ENCODE peak calls at places on chromosomes 11 and 22, in ten cellular contexts. One of them, this sample, is unnamed.

GRCh38 chr22:45271667-45272188 is 13.0 kb upstream of the UPK3A start:
- DNase-seq in ovary: no peak
- DNase-seq in cardiac muscle cell: peak; percentile 72
- DNase-seq in lower lobe of right lung: no peak
- DNase-seq in stomach: peak; percentile 31
- DNase-seq in tibial nerve: no peak
- DNase-seq in heart left ventricle: peak; percentile 68
- DNase-seq in pancreas: no peak
- DNase-seq in right lobe of liver: no peak
- DNase-seq in gastrocnemius medialis: peak; percentile 88
- DNase-seq in this sample: peak; percentile 72

GRCh38 chr22:46593211-46593676 is 26.9 kb upstream of the GRAMD4 start:
- DNase-seq in heart left ventricle: peak; percentile 59
- DNase-seq in stomach: no peak
- DNase-seq in gastrocnemius medialis: no peak
- DNase-seq in pancreas: no peak
- DNase-seq in cardiac muscle cell: no peak
- DNase-seq in tibial nerve: no peak
- DNase-seq in right lobe of liver: peak; percentile 46
- DNase-seq in ovary: no peak
- DNase-seq in lower lobe of right lung: peak; percentile 80
- DNase-seq in this sample: peak; percentile 79

GRCh38 chr11:58613228-58613627 is 9.2 kb upstream of the CNTF start:
- DNase-seq in gastrocnemius medialis: no peak
- DNase-seq in ovary: no peak
- DNase-seq in tibial nerve: no peak
- DNase-seq in lower lobe of right lung: no peak
- DNase-seq in heart left ventricle: no peak
- DNase-seq in pancreas: no peak
- DNase-seq in cardiac muscle cell: no peak
- DNase-seq in right lobe of liver: no peak
- DNase-seq in stomach: no peak
- DNase-seq in this sample: no peak

GRCh38 chr11:41579546-41579945 is 120.1 kb upstream of the LRRC4C start:
- DNase-seq in heart left ventricle: no peak
- DNase-seq in stomach: no peak
- DNase-seq in ovary: no peak
- DNase-seq in gastrocnemius medialis: no peak
- DNase-seq in cardiac muscle cell: no peak
- DNase-seq in right lobe of liver: no peak
- DNase-seq in lower lobe of right lung: no peak
- DNase-seq in pancreas: no peak
- DNase-seq in tibial nerve: no peak
- DNase-seq in this sample: no peak

GRCh38 chr11:6315811-6316425 is 4.4 kb downstream of the CAVIN3 start:
- DNase-seq in tibial nerve: peak; percentile 35
- DNase-seq in right lobe of liver: peak; percentile 48
- DNase-seq in lower lobe of right lung: peak; percentile 65
- DNase-seq in ovary: peak; percentile 50
- DNase-seq in cardiac muscle cell: peak; percentile 80
- DNase-seq in gastrocnemius medialis: peak; percentile 41
- DNase-seq in pancreas: peak; percentile 76
- DNase-seq in stomach: peak; percentile 63
- DNase-seq in heart left ventricle: peak; percentile 56
- DNase-seq in this sample: peak; percentile 79

GRCh38 chr11:120625565-120625964 is 114.0 kb downstream of the GRIK4 start:
- DNase-seq in ovary: no peak
- DNase-seq in lower lobe of right lung: no peak
- DNase-seq in pancreas: no peak
- DNase-seq in stomach: no peak
- DNase-seq in tibial nerve: no peak
- DNase-seq in gastrocnemius medialis: no peak
- DNase-seq in heart left ventricle: no peak
- DNase-seq in right lobe of liver: no peak
- DNase-seq in cardiac muscle cell: no peak
- DNase-seq in this sample: no peak

GRCh38 chr11:96259053-96259837 is 83.8 kb downstream of the MAML2 start:
- DNase-seq in tibial nerve: no peak
- DNase-seq in ovary: no peak
- DNase-seq in right lobe of liver: no peak
- DNase-seq in heart left ventricle: no peak
- DNase-seq in gastrocnemius medialis: no peak
- DNase-seq in cardiac muscle cell: no peak
- DNase-seq in pancreas: no peak
- DNase-seq in stomach: no peak
- DNase-seq in lower lobe of right lung: no peak
- DNase-seq in this sample: no peak

GRCh38 chr11:43508511-43508918 is 149.8 kb downstream of the TTC17 start:
- DNase-seq in cardiac muscle cell: no peak
- DNase-seq in lower lobe of right lung: no peak
- DNase-seq in tibial nerve: no peak
- DNase-seq in ovary: no peak
- DNase-seq in stomach: no peak
- DNase-seq in gastrocnemius medialis: no peak
- DNase-seq in right lobe of liver: no peak
- DNase-seq in pancreas: no peak
- DNase-seq in heart left ventricle: no peak
- DNase-seq in this sample: no peak

DNA sequence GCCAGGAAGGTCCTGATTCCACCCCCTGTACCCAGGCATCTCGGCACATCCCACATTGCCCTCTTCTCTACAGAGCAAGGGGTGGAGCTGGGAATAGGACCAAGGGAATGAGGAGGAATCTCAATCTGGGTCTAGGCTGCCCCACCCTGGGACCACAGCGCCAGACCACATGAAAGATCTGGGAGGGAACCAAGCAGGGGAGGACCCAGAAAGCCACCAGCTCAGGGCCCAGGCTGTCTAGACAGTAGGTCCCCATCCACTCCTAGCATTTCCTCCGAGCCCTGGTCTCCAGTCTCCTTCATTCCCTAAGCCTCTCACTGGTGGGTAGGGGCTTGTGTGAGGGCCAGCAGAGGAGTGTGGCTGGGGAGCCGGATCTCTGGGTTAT is 11.6 kb downstream of the PHLDB1 start:
- DNase-seq in right lobe of liver: no peak
- DNase-seq in ovary: no peak
- DNase-seq in lower lobe of right lung: peak; percentile 43
- DNase-seq in cardiac muscle cell: no peak
- DNase-seq in heart left ventricle: peak; percentile 72
- DNase-seq in stomach: no peak
- DNase-seq in gastrocnemius medialis: no peak
- DNase-seq in tibial nerve: peak; percentile 62
- DNase-seq in pancreas: no peak
- DNase-seq in this sample: peak; percentile 86
- H3K4me1 ChIP-seq in right lobe of liver: no peaks in the 10 kb centered on the region
- H3K4me1 ChIP-seq in ovary: peaks cover 30% of the 10 kb centered on the region
- H3K4me1 ChIP-seq in lower lobe of right lung: peaks cover 85% of the 10 kb centered on the region
- H3K4me1 ChIP-seq in cardiac muscle cell: peaks cover 40% of the 10 kb centered on the region
- H3K4me1 ChIP-seq in heart left ventricle: peaks cover 83% of the 10 kb centered on the region
- H3K4me1 ChIP-seq in stomach: peaks cover 57% of the 10 kb centered on the region
- H3K4me1 ChIP-seq in gastrocnemius medialis: peaks cover 52% of the 10 kb centered on the region
- H3K4me1 ChIP-seq in tibial nerve: peaks cover 5% of the 10 kb centered on the region
- H3K4me1 ChIP-seq in pancreas: peaks cover 7% of the 10 kb centered on the region
- H3K4me1 ChIP-seq in this sample: peaks cover 4% of the 10 kb centered on the region

GRCh38 chr11:69862797-69863543 is 43.8 kb upstream of the FGF3 start:
- DNase-seq in ovary: no peak
- DNase-seq in lower lobe of right lung: peak; percentile 32
- DNase-seq in cardiac muscle cell: no peak
- DNase-seq in pancreas: no peak
- DNase-seq in heart left ventricle: no peak
- DNase-seq in stomach: no peak
- DNase-seq in right lobe of liver: no peak
- DNase-seq in gastrocnemius medialis: no peak
- DNase-seq in tibial nerve: no peak
- DNase-seq in this sample: no peak

GRCh38 chr11:69862331-69862761 is 43.1 kb upstream of the FGF3 start:
- DNase-seq in lower lobe of right lung: peak; percentile 10
- DNase-seq in gastrocnemius medialis: no peak
- DNase-seq in tibial nerve: no peak
- DNase-seq in cardiac muscle cell: no peak
- DNase-seq in ovary: no peak
- DNase-seq in stomach: no peak
- DNase-seq in pancreas: no peak
- DNase-seq in heart left ventricle: no peak
- DNase-seq in right lobe of liver: no peak
- DNase-seq in this sample: no peak

GRCh38 chr11:69860244-69860643 is 41.0 kb upstream of the FGF3 start:
- DNase-seq in ovary: no peak
- DNase-seq in heart left ventricle: no peak
- DNase-seq in pancreas: no peak
- DNase-seq in tibial nerve: no peak
- DNase-seq in stomach: no peak
- DNase-seq in gastrocnemius medialis: no peak
- DNase-seq in right lobe of liver: no peak
- DNase-seq in cardiac muscle cell: no peak
- DNase-seq in lower lobe of right lung: no peak
- DNase-seq in this sample: no peak

GRCh38 chr11:69860796-69861445 is 41.7 kb upstream of the FGF3 start:
- DNase-seq in ovary: no peak
- DNase-seq in cardiac muscle cell: no peak
- DNase-seq in stomach: no peak
- DNase-seq in right lobe of liver: no peak
- DNase-seq in heart left ventricle: no peak
- DNase-seq in pancreas: no peak
- DNase-seq in tibial nerve: no peak
- DNase-seq in lower lobe of right lung: no peak
- DNase-seq in gastrocnemius medialis: no peak
- DNase-seq in this sample: no peak

DNA sequence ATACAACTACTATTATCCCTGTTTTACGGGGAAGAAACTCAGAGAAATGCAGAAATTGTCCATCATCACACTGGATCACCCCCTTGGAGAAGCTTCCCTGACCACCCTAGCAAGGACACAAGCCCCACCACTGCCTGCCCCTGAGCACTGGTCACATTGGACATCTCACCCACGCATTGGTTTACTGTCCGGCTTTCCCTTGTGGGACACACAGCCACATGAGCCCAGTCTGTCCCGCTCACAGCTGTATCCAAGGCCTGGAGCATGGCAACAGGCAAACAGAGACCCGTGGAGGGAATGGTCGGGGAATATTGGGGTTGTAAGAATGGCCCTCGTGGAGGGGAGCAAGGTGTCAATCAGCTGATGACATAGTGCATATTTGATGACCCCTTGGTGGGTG is 42.7 kb upstream of the FGF3 start:
- DNase-seq in cardiac muscle cell: no peak
- DNase-seq in gastrocnemius medialis: no peak
- DNase-seq in stomach: no peak
- DNase-seq in lower lobe of right lung: peak; percentile 14
- DNase-seq in pancreas: no peak
- DNase-seq in right lobe of liver: no peak
- DNase-seq in heart left ventricle: no peak
- DNase-seq in tibial nerve: no peak
- DNase-seq in ovary: no peak
- DNase-seq in this sample: no peak
- H3K27me3 ChIP-seq in cardiac muscle cell: no peaks in the 10 kb centered on the region
- H3K27me3 ChIP-seq in gastrocnemius medialis: no peaks in the 10 kb centered on the region
- H3K27me3 ChIP-seq in stomach: peaks cover 7% of the 10 kb centered on the region
- H3K27me3 ChIP-seq in lower lobe of right lung: peaks cover 44% of the 10 kb centered on the region
- H3K27me3 ChIP-seq in pancreas: no peaks in the 10 kb centered on the region
- H3K27me3 ChIP-seq in right lobe of liver: no peaks in the 10 kb centered on the region
- H3K27me3 ChIP-seq in heart left ventricle: peaks cover 46% of the 10 kb centered on the region
- H3K27me3 ChIP-seq in tibial nerve: no peaks in the 10 kb centered on the region
- H3K27me3 ChIP-seq in ovary: no peaks in the 10 kb centered on the region
- H3K27me3 ChIP-seq in this sample: no peaks in the 10 kb centered on the region

GRCh38 chr11:118921121-118921928 is 4.4 kb downstream of the BCL9L start:
- DNase-seq in pancreas: peak; percentile 72
- DNase-seq in right lobe of liver: peak; percentile 76
- DNase-seq in gastrocnemius medialis: peak; percentile 66
- DNase-seq in heart left ventricle: no peak
- DNase-seq in ovary: peak; percentile 84
- DNase-seq in lower lobe of right lung: peak; percentile 80
- DNase-seq in tibial nerve: peak; percentile 68
- DNase-seq in stomach: no peak
- DNase-seq in cardiac muscle cell: no peak
- DNase-seq in this sample: peak; percentile 86

GRCh38 chr11:118924591-118925585 is 838 bp downstream of the BCL9L start:
- DNase-seq in ovary: peak; percentile 62
- DNase-seq in tibial nerve: no peak
- DNase-seq in heart left ventricle: no peak
- DNase-seq in right lobe of liver: peak; percentile 53
- DNase-seq in stomach: peak; percentile 59
- DNase-seq in pancreas: peak; percentile 88
- DNase-seq in lower lobe of right lung: peak; percentile 71
- DNase-seq in gastrocnemius medialis: peak; percentile 63
- DNase-seq in cardiac muscle cell: peak; percentile 72
- DNase-seq in this sample: no peak

GRCh38 chr11:118921929-118922744 is 3.6 kb downstream of the BCL9L start:
- DNase-seq in gastrocnemius medialis: peak; percentile 85
- DNase-seq in heart left ventricle: peak; percentile 84
- DNase-seq in lower lobe of right lung: peak; percentile 87
- DNase-seq in pancreas: peak; percentile 96
- DNase-seq in ovary: peak; percentile 87
- DNase-seq in stomach: peak; percentile 88
- DNase-seq in right lobe of liver: peak; percentile 88
- DNase-seq in tibial nerve: peak; percentile 59
- DNase-seq in cardiac muscle cell: peak; percentile 85
- DNase-seq in this sample: peak; percentile 93

GRCh38 chr11:118923721-118924587 is 1.8 kb downstream of the BCL9L start:
- DNase-seq in gastrocnemius medialis: no peak
- DNase-seq in stomach: no peak
- DNase-seq in heart left ventricle: no peak
- DNase-seq in ovary: no peak
- DNase-seq in right lobe of liver: peak; percentile 31
- DNase-seq in lower lobe of right lung: no peak
- DNase-seq in cardiac muscle cell: no peak
- DNase-seq in tibial nerve: no peak
- DNase-seq in pancreas: peak; percentile 64
- DNase-seq in this sample: no peak

GRCh38 chr11:118922745-118923627 is 2.7 kb downstream of the BCL9L start:
- DNase-seq in lower lobe of right lung: no peak
- DNase-seq in cardiac muscle cell: no peak
- DNase-seq in pancreas: peak; percentile 69
- DNase-seq in heart left ventricle: no peak
- DNase-seq in ovary: peak; percentile 24
- DNase-seq in gastrocnemius medialis: no peak
- DNase-seq in right lobe of liver: peak; percentile 22
- DNase-seq in stomach: no peak
- DNase-seq in tibial nerve: no peak
- DNase-seq in this sample: no peak
- H3K4me3 ChIP-seq in lower lobe of right lung: peak overlapping the region; percentile 93
- H3K4me3 ChIP-seq in cardiac muscle cell: peak overlapping the region; percentile 95
- H3K4me3 ChIP-seq in pancreas: peak overlapping the region; percentile 0
- H3K4me3 ChIP-seq in heart left ventricle: peak overlapping the region; percentile 99
- H3K4me3 ChIP-seq in ovary: peak overlapping the region; percentile 99
- H3K4me3 ChIP-seq in gastrocnemius medialis: peak overlapping the region; percentile 79
- H3K4me3 ChIP-seq in right lobe of liver: peak overlapping the region; percentile 86
- H3K4me3 ChIP-seq in stomach: peak overlapping the region; percentile 97
- H3K4me3 ChIP-seq in tibial nerve: peak overlapping the region; percentile 73
- H3K4me3 ChIP-seq in this sample: peak overlapping the region; percentile 38

GRCh38 chr11:67370351-67371076 is 2.9 kb downstream of the CLCF1 start:
- DNase-seq in stomach: no peak
- DNase-seq in right lobe of liver: no peak
- DNase-seq in pancreas: no peak
- DNase-seq in tibial nerve: no peak
- DNase-seq in gastrocnemius medialis: no peak
- DNase-seq in lower lobe of right lung: no peak
- DNase-seq in heart left ventricle: no peak
- DNase-seq in cardiac muscle cell: no peak
- DNase-seq in ovary: no peak
- DNase-seq in this sample: no peak

GRCh38 chr11:67369801-67370284 is 3.6 kb downstream of the CLCF1 start:
- DNase-seq in right lobe of liver: no peak
- DNase-seq in ovary: no peak
- DNase-seq in cardiac muscle cell: no peak
- DNase-seq in stomach: no peak
- DNase-seq in gastrocnemius medialis: no peak
- DNase-seq in heart left ventricle: no peak
- DNase-seq in tibial nerve: no peak
- DNase-seq in pancreas: no peak
- DNase-seq in lower lobe of right lung: no peak
- DNase-seq in this sample: no peak

GRCh38 chr11:67367836-67368227 is 5.6 kb downstream of the CLCF1 start:
- DNase-seq in gastrocnemius medialis: no peak
- DNase-seq in ovary: no peak
- DNase-seq in cardiac muscle cell: no peak
- DNase-seq in right lobe of liver: no peak
- DNase-seq in lower lobe of right lung: no peak
- DNase-seq in tibial nerve: no peak
- DNase-seq in pancreas: no peak
- DNase-seq in stomach: no peak
- DNase-seq in heart left ventricle: no peak
- DNase-seq in this sample: no peak

GRCh38 chr11:67368621-67369020 is 4.8 kb downstream of the CLCF1 start:
- DNase-seq in cardiac muscle cell: no peak
- DNase-seq in heart left ventricle: no peak
- DNase-seq in tibial nerve: no peak
- DNase-seq in lower lobe of right lung: no peak
- DNase-seq in gastrocnemius medialis: no peak
- DNase-seq in right lobe of liver: no peak
- DNase-seq in ovary: no peak
- DNase-seq in pancreas: no peak
- DNase-seq in stomach: no peak
- DNase-seq in this sample: no peak

GRCh38 chr11:67369275-67369674 is 4.1 kb downstream of the CLCF1 start:
- DNase-seq in pancreas: no peak
- DNase-seq in right lobe of liver: no peak
- DNase-seq in heart left ventricle: no peak
- DNase-seq in lower lobe of right lung: no peak
- DNase-seq in stomach: no peak
- DNase-seq in tibial nerve: no peak
- DNase-seq in gastrocnemius medialis: no peak
- DNase-seq in ovary: no peak
- DNase-seq in cardiac muscle cell: no peak
- DNase-seq in this sample: no peak
- H3K4me1 ChIP-seq in pancreas: peaks cover 7% of the 10 kb centered on the region
- H3K4me1 ChIP-seq in right lobe of liver: no peaks in the 10 kb centered on the region
- H3K4me1 ChIP-seq in heart left ventricle: peaks cover 60% of the 10 kb centered on the region
- H3K4me1 ChIP-seq in lower lobe of right lung: peaks cover 77% of the 10 kb centered on the region
- H3K4me1 ChIP-seq in stomach: peaks cover 55% of the 10 kb centered on the region
- H3K4me1 ChIP-seq in tibial nerve: no peaks in the 10 kb centered on the region
- H3K4me1 ChIP-seq in gastrocnemius medialis: peaks cover 5% of the 10 kb centered on the region
- H3K4me1 ChIP-seq in ovary: peaks cover 39% of the 10 kb centered on the region
- H3K4me1 ChIP-seq in cardiac muscle cell: peaks cover 7% of the 10 kb centered on the region
- H3K4me1 ChIP-seq in this sample: no peaks in the 10 kb centered on the region